ENCODE peak calls at places on chromosomes 7 and 10, in five cellular contexts. U is spleen; Y is cardiac muscle cell; O is fibroblast of lung; L is CD8-positive, alpha-beta T cell. G is an unnamed sample.

GRCh38 chr10:62183442-62183841 is 85.2 kb downstream of the RTKN2 start:
- DNase-seq in L (peak), U (no peak), Y (no peak), O (peak), G (no peak)

GRCh38 chr7:46630031-46630430 is 709.0 kb upstream of the IGFBP3 start:
- DNase-seq in U (no peak), O (peak), Y (no peak), L (no peak), G (peak)

GRCh38 chr7:134637441-134637840 is 9.2 kb upstream of the BPGM start:
- DNase-seq in L (no peak), O (no peak), Y (no peak), U (no peak), G (no peak)

GRCh38 chr10:21208666-21209316 is 311.7 kb upstream of the NEBL start:
- DNase-seq in U (no peak), Y (no peak), L (no peak), O (peak), G (no peak)

GRCh38 chr10:116899626-116900025 is 50.3 kb downstream of the ENO4 start:
- DNase-seq in O (peak), U (no peak), L (no peak), Y (no peak), G (no peak)

GRCh38 chr10:130935897-130936550 is 375.5 kb downstream of the TCERG1L start:
- DNase-seq in L (no peak), Y (no peak), U (no peak), O (no peak), G (no peak)

GRCh38 chr10:69239106-69239505 is 19.0 kb downstream of the HKDC1 start:
- DNase-seq in Y (no peak), U (peak), L (no peak), O (no peak), G (no peak)

GRCh38 chr7:135147899-135148721 is at the start of gene TMEM140:
- DNase-seq in U (peak), Y (no peak), L (peak), O (no peak), G (peak)

GRCh38 chr7:68688416-68689086 is 909.7 kb upstream of the AUTS2 start:
- DNase-seq in Y (no peak), L (no peak), U (no peak), O (peak), G (no peak)

GRCh38 chr10:48568546-48568945 is 36.3 kb downstream of the ARHGAP22 start:
- DNase-seq in Y (no peak), O (no peak), U (no peak), L (no peak), G (no peak)

GRCh38 chr10:86652361-86653202 is 1.8 kb upstream of the OPN4 start:
- DNase-seq in O (peak), U (peak), Y (no peak), L (no peak), G (peak)

GRCh38 chr10:80433134-80433533 is 21.0 kb upstream of the TSPAN14 start:
- DNase-seq in O (no peak), U (no peak), Y (no peak), L (no peak), G (no peak)

DNA sequence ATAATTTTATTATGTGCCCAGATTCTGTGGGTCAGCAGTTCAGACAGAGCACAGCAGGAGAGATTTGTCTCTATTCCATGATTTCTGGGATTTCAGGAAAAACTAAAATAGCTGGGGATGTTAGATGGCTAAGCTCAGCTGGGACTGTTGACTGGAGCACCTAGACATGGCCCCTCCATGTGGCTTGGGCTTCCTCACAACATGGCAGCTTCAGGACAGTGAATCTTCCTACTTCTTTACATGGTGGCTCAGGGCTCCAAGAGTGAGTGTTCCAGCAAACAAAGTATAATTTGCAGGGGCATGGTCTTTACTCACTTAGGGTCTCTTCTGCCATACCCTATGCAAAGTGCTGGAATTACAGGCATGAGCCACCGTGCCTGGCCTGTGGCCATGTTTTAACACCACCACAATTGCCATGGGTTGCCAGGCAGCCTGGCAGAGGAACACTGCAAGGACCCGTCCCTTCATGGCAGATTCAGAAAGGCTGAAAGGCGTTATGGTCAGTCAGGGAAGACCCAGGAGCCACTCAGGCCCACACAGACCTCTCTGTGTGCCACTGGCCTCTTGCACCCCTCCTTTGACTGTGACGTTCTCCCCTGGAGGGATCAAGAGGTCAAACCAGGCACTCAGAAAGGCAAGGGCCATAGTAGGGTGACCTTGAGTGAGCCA is 50.8 kb upstream of the ZMIZ1 start:
- DNase-seq in U (peak), L (no peak), O (no peak), Y (no peak), G (no peak)
- H3K4me3 ChIP-seq in U (no peak), L (no peak), O (no peak), Y (no peak), G (no peak)

GRCh38 chr7:7251742-7252141 is 69.4 kb downstream of the C1GALT1 start:
- DNase-seq in U (no peak), Y (no peak), L (no peak), O (no peak), G (no peak)

GRCh38 chr7:7247658-7248057 is 65.3 kb downstream of the C1GALT1 start:
- DNase-seq in L (no peak), U (no peak), Y (no peak), O (no peak), G (no peak)

GRCh38 chr7:7242899-7243298 is 60.6 kb downstream of the C1GALT1 start:
- DNase-seq in U (no peak), Y (no peak), L (no peak), O (no peak), G (no peak)

GRCh38 chr7:7249814-7250213 is 67.5 kb downstream of the C1GALT1 start:
- DNase-seq in U (no peak), O (no peak), Y (no peak), L (no peak), G (no peak)

DNA sequence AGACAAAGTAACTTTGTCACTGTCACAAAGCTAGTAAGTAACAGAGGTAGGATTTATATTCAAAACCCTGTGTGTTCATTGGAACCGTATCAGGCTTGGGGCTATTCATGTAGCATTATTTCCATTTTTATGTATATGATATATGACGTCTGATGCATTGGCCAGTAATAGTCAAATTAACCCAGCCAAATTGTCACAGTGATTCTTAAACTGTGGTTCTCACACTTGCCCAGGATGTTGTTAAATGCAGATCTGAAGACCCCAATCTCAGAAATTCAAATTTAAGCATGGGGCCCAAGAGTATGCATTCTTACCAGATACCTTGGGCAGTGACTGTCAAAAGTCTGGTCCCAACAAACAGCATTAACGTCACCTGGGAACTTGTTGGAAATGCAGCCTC is 63.9 kb downstream of the C1GALT1 start:
- DNase-seq in Y (no peak), L (no peak), O (no peak), U (no peak), G (no peak)
- H3K4me3 ChIP-seq in Y (no peak), L (no peak), O (no peak), U (no peak), G (no peak)

DNA sequence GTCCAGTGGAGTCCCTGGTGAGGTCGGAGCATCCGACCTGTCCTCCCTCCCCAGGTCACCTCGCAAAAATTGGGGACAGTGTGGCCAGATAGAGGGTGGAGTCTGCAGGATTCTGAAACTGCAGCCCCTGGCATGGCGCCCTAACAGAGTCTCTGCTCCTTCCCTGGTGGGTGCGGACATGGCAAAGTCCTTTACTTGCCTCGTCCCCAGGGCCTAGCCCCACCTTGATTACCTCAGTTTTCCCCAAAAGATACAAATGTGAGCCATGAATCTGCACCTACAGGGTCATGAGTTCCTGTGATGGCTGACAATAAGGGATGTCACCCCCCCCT is 47.7 kb downstream of the NPVF start:
- DNase-seq in U (no peak), Y (no peak), O (no peak), L (no peak), G (no peak)
- H3K4me3 ChIP-seq in U (peak), Y (peak), O (peak), L (peak), G (peak)

DNA sequence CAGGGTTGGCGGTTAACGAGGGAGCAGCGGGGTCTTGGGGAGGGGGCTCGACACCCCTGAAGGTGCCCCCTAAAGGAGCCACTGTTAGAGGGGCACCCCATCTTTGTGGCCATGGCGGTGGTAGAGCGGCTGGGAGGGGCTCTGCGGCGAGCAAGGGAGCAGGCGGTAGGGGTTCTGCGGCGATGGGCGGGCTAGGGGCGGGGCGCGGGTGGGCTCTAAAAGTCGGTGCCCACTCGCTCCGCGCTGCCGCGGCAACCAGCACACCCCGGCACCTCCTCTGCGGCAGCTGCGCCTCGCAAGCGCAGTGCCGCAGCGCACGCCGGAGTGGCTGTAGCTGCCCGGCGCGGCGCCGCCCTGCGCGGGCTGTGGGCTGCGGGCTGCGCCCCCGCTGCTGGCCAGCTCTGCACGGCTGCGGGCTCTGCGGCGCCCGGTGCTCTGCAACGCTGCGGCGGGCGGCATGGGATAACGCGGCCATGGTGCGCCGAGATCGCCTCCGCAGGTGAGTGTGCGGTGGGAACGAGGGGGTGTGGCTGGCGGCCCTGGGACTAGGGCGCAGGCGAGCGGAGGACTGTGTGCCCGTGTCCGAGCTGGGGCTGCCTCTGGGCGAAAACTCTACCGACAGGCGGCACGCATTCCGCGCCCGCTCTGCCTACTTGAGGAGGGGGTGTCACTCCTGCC is at the start of gene MEST:
- DNase-seq in L (peak), O (peak), Y (peak), U (peak), G (peak)
- H3K4me3 ChIP-seq in L (peak), O (peak), Y (peak), U (peak), G (peak)

GRCh38 chr10:5628366-5628765 is 38.0 kb downstream of the ASB13 start:
- DNase-seq in L (no peak), Y (no peak), O (peak), U (no peak), G (no peak)
- H3K4me3 ChIP-seq in L (no peak), Y (no peak), O (peak), U (peak), G (no peak)

GRCh38 chr10:6558759-6559429 is 21.2 kb downstream of the PRKCQ start:
- DNase-seq in L (peak), O (no peak), Y (no peak), U (no peak), G (no peak)
- H3K4me3 ChIP-seq in L (no peak), O (no peak), Y (no peak), U (no peak), G (no peak)

GRCh38 chr10:18406136-18406535 is 245.3 kb downstream of the NSUN6 start:
- DNase-seq in Y (no peak), O (no peak), L (no peak), U (no peak), G (no peak)

GRCh38 chr10:18414061-18414460 is 237.3 kb downstream of the NSUN6 start:
- DNase-seq in L (no peak), U (no peak), O (no peak), Y (peak), G (no peak)

GRCh38 chr10:18404530-18404929 is 246.9 kb downstream of the NSUN6 start:
- DNase-seq in O (no peak), L (no peak), Y (no peak), U (no peak), G (no peak)

GRCh38 chr10:18409599-18410397 is 241.6 kb downstream of the NSUN6 start:
- DNase-seq in L (no peak), Y (no peak), U (no peak), O (no peak), G (no peak)
- H3K4me3 ChIP-seq in L (no peak), Y (no peak), U (no peak), O (no peak), G (no peak)

DNA sequence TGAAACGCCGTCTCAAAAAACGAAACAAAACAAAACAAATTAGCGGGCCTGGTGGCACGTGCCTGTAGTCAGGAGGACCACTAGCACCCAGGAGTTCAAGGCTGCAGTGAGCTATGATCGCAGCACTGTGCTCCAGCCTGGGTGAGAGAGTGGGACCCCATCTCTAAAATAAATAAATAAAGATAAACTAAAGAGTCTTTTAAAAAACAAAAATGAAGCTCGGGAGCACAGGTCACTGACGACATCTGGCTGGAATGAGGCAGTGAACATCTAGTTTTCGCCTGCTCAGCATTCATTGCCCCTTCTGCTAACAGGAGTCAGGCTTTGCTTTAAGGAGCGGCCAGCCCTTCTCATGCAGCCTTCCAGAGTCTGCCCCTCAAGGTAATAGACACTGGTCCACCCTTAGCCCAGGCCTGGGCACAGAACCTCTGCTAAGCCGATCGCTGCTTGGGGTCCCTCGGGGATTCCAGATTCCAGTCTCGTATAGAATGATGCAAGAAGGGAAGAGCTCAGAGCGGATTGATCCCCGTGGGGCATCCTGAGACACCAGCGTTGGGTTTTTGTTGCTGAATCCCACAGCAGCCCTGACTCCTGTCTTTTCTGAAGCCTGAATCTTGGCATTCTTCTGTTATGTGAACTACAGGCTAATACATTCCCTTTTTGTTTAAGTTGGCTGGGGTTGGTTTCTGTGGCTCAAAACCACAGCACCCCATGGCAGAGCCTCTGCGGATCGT is 14.2 kb upstream of the FOXK1 start:
- DNase-seq in O (peak), Y (no peak), L (no peak), U (no peak), G (peak)
- H3K4me3 ChIP-seq in O (no peak), Y (no peak), L (no peak), U (no peak), G (no peak)

DNA sequence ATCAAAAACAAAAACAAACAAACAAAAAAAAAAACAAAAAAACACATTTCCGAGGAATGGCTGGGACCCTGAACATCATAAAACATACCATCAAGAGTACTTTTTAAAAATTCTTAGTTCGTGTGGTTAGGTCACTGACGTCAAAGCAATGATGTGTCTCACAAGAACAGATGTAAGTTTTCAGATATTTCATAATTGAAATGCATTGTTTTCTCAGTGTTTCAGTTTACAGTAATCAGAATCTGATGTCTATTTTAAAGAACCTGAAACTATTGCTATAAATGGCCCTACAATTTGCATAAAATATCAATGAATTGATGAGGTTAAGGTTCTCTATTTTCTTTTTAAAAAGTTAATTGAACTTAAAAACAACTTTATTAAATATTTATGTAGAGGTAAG is 103.7 kb upstream of the HGF start:
- DNase-seq in O (no peak), L (no peak), Y (no peak), U (no peak), G (no peak)
- H3K4me3 ChIP-seq in O (no peak), L (no peak), Y (no peak), U (no peak), G (no peak)

DNA sequence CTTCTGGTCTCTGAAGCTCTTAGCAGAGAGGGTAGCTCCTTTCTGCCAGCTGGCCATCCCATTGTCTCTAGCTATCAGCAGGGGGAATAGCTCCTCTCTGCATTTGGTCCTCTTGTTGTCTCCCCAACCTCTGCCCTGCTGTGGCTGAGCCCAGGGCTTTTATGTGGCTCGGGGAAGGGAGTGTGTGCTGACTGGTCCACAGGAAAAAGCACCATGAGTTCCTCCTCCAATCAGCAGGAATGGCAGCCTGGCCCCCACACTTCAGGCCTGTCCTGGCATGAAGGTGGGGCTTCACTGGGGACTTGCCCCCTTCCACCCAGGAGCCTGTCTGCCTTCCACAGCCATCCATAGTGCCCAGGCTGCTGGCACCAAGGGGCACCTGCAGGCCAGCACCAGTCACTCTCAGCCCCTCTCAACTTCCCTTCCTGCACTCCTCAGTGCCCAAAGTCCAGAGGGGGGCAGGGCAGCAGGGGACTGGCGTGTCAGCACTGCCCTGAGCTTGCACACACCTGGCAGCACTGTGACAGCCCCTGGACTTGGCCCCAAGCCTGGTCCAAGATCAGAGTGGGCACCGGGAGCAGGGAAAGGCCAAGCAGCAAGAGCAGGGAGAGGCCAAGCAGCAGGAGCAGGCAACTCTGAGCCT is 36.2 kb downstream of the NOLC1 start:
- DNase-seq in Y (no peak), U (no peak), O (no peak), L (no peak), G (no peak)
- H3K4me3 ChIP-seq in Y (no peak), U (no peak), O (no peak), L (no peak), G (no peak)

G was measured in astrocyte of the spinal cord.